ENCODE peak calls at places on chromosomes 12 and 14, in six cellular contexts. One of them, this sample, is unnamed.

GRCh38 chr12:233615-233968 is 19.6 kb upstream of the SLC6A12 start:
- DNase-seq in K562: no peak
- DNase-seq in SK-N-SH: no peak
- DNase-seq in GM12878: no peak
- DNase-seq in HCT116: no peak
- DNase-seq in HepG2: no peak
- DNase-seq in this sample: no peak

GRCh38 chr12:6178981-6179761 is 21.0 kb upstream of the CD9 start:
- DNase-seq in K562: no peak
- DNase-seq in SK-N-SH: no peak
- DNase-seq in GM12878: no peak
- DNase-seq in HCT116: no peak
- DNase-seq in HepG2: peak
- DNase-seq in this sample: no peak

GRCh38 chr14:41280745-41281144 is 325.9 kb upstream of the LRFN5 start:
- DNase-seq in K562: no peak
- DNase-seq in SK-N-SH: no peak
- DNase-seq in GM12878: no peak
- DNase-seq in HCT116: no peak
- DNase-seq in HepG2: no peak
- DNase-seq in this sample: peak

GRCh38 chr12:23340351-23340750 is 609.1 kb downstream of the SOX5 start:
- DNase-seq in K562: no peak
- DNase-seq in SK-N-SH: peak
- DNase-seq in GM12878: no peak
- DNase-seq in HCT116: no peak
- DNase-seq in HepG2: no peak
- DNase-seq in this sample: no peak

GRCh38 chr12:69007166-69007857 is 74.3 kb upstream of the CPM start:
- DNase-seq in K562: no peak
- DNase-seq in SK-N-SH: no peak
- DNase-seq in GM12878: no peak
- DNase-seq in HCT116: no peak
- DNase-seq in HepG2: no peak
- DNase-seq in this sample: no peak

GRCh38 chr14:56813143-56813551 is 2.9 kb upstream of the OTX2 start:
- DNase-seq in K562: no peak
- DNase-seq in SK-N-SH: no peak
- DNase-seq in GM12878: no peak
- DNase-seq in HCT116: no peak
- DNase-seq in HepG2: no peak
- DNase-seq in this sample: no peak

GRCh38 chr14:74313601-74314000 is 10.9 kb upstream of the ABCD4 start:
- DNase-seq in K562: no peak
- DNase-seq in SK-N-SH: no peak
- DNase-seq in GM12878: no peak
- DNase-seq in HCT116: no peak
- DNase-seq in HepG2: no peak
- DNase-seq in this sample: no peak

GRCh38 chr12:76888775-76889174 is 10.0 kb upstream of the CSRP2 start:
- DNase-seq in K562: peak
- DNase-seq in SK-N-SH: no peak
- DNase-seq in GM12878: no peak
- DNase-seq in HCT116: no peak
- DNase-seq in HepG2: no peak
- DNase-seq in this sample: no peak

GRCh38 chr14:25953532-25954144 is 644.2 kb downstream of the NOVA1 start:
- DNase-seq in K562: no peak
- DNase-seq in SK-N-SH: no peak
- DNase-seq in GM12878: no peak
- DNase-seq in HCT116: no peak
- DNase-seq in HepG2: no peak
- DNase-seq in this sample: no peak

GRCh38 chr12:6697584-6698351 is 2.8 kb downstream of the PIANP start:
- DNase-seq in K562: peak
- DNase-seq in SK-N-SH: peak
- DNase-seq in GM12878: no peak
- DNase-seq in HCT116: peak
- DNase-seq in HepG2: peak
- DNase-seq in this sample: no peak

GRCh38 chr12:120100630-120101029 is 15.9 kb downstream of the RAB35 start:
- DNase-seq in K562: no peak
- DNase-seq in SK-N-SH: peak
- DNase-seq in GM12878: no peak
- DNase-seq in HCT116: no peak
- DNase-seq in HepG2: no peak
- DNase-seq in this sample: no peak

GRCh38 chr12:53180931-53181645 is 363 bp upstream of the CSAD start:
- DNase-seq in K562: peak
- DNase-seq in SK-N-SH: peak
- DNase-seq in GM12878: no peak
- DNase-seq in HCT116: peak
- DNase-seq in HepG2: peak
- DNase-seq in this sample: peak

GRCh38 chr12:16012086-16012485 is 101.0 kb downstream of the DERA start:
- DNase-seq in K562: peak
- DNase-seq in SK-N-SH: no peak
- DNase-seq in GM12878: no peak
- DNase-seq in HCT116: no peak
- DNase-seq in HepG2: no peak
- DNase-seq in this sample: no peak

GRCh38 chr12:59780605-59781135 is 184.8 kb downstream of the SLC16A7 start:
- DNase-seq in K562: no peak
- DNase-seq in SK-N-SH: no peak
- DNase-seq in GM12878: no peak
- DNase-seq in HCT116: peak
- DNase-seq in HepG2: peak
- DNase-seq in this sample: peak

GRCh38 chr12:47868041-47868440 is 36.8 kb downstream of the VDR start:
- DNase-seq in K562: no peak
- DNase-seq in SK-N-SH: no peak
- DNase-seq in GM12878: no peak
- DNase-seq in HCT116: no peak
- DNase-seq in HepG2: no peak
- DNase-seq in this sample: no peak

GRCh38 chr12:5904969-5905368 is 40.1 kb downstream of the ANO2 start:
- DNase-seq in K562: no peak
- DNase-seq in SK-N-SH: no peak
- DNase-seq in GM12878: no peak
- DNase-seq in HCT116: no peak
- DNase-seq in HepG2: no peak
- DNase-seq in this sample: no peak

GRCh38 chr14:94312481-94313246 is 10.5 kb downstream of the SERPINA6 start:
- DNase-seq in K562: no peak
- DNase-seq in SK-N-SH: no peak
- DNase-seq in GM12878: no peak
- DNase-seq in HCT116: no peak
- DNase-seq in HepG2: no peak
- DNase-seq in this sample: no peak

GRCh38 chr14:30669594-30669993 is 47.5 kb downstream of the SCFD1 start:
- DNase-seq in K562: no peak
- DNase-seq in SK-N-SH: no peak
- DNase-seq in GM12878: no peak
- DNase-seq in HCT116: no peak
- DNase-seq in HepG2: no peak
- DNase-seq in this sample: no peak

GRCh38 chr14:89349196-89350008 is 67.6 kb downstream of the FOXN3 start:
- DNase-seq in K562: no peak
- DNase-seq in SK-N-SH: peak
- DNase-seq in GM12878: no peak
- DNase-seq in HCT116: no peak
- DNase-seq in HepG2: no peak
- DNase-seq in this sample: no peak

GRCh38 chr12:52630609-52631200 is 12.3 kb upstream of the KRT73 start:
- DNase-seq in K562: no peak
- DNase-seq in SK-N-SH: no peak
- DNase-seq in GM12878: no peak
- DNase-seq in HCT116: no peak
- DNase-seq in HepG2: no peak
- DNase-seq in this sample: peak

GRCh38 chr12:51823875-51824565 is 24.5 kb downstream of the FIGNL2 start:
- DNase-seq in K562: peak
- DNase-seq in SK-N-SH: peak
- DNase-seq in GM12878: no peak
- DNase-seq in HCT116: peak
- DNase-seq in HepG2: peak
- DNase-seq in this sample: peak

GRCh38 chr14:50062438-50063039 is 53.8 kb downstream of the VCPKMT start:
- DNase-seq in K562: peak
- DNase-seq in SK-N-SH: peak
- DNase-seq in GM12878: peak
- DNase-seq in HCT116: peak
- DNase-seq in HepG2: peak
- DNase-seq in this sample: no peak

GRCh38 chr14:96638041-96638855 is 136.1 kb downstream of the PAPOLA start:
- DNase-seq in K562: peak
- DNase-seq in SK-N-SH: peak
- DNase-seq in GM12878: no peak
- DNase-seq in HCT116: no peak
- DNase-seq in HepG2: no peak
- DNase-seq in this sample: no peak

GRCh38 chr12:12890815-12891645 is at the start of gene GPRC5A:
- DNase-seq in K562: peak
- DNase-seq in SK-N-SH: peak
- DNase-seq in GM12878: no peak
- DNase-seq in HCT116: peak
- DNase-seq in HepG2: peak
- DNase-seq in this sample: no peak

GRCh38 chr14:89813485-89814080 is 140.9 kb downstream of the EFCAB11 start:
- DNase-seq in K562: no peak
- DNase-seq in SK-N-SH: no peak
- DNase-seq in GM12878: no peak
- DNase-seq in HCT116: no peak
- DNase-seq in HepG2: no peak
- DNase-seq in this sample: no peak

GRCh38 chr12:8065991-8066594 is at the start of gene C3AR1:
- DNase-seq in K562: peak
- DNase-seq in SK-N-SH: no peak
- DNase-seq in GM12878: no peak
- DNase-seq in HCT116: no peak
- DNase-seq in HepG2: no peak
- DNase-seq in this sample: no peak

GRCh38 chr14:80996049-80996901 is 40.9 kb downstream of the TSHR start:
- DNase-seq in K562: peak
- DNase-seq in SK-N-SH: peak
- DNase-seq in GM12878: no peak
- DNase-seq in HCT116: peak
- DNase-seq in HepG2: peak
- DNase-seq in this sample: peak

GRCh38 chr12:18158774-18159557 is 69.0 kb upstream of the RERGL start:
- DNase-seq in K562: peak
- DNase-seq in SK-N-SH: peak
- DNase-seq in GM12878: no peak
- DNase-seq in HCT116: no peak
- DNase-seq in HepG2: peak
- DNase-seq in this sample: peak

GRCh38 chr14:49456589-49456988 is 129.6 kb downstream of the RPS29 start:
- DNase-seq in K562: no peak
- DNase-seq in SK-N-SH: no peak
- DNase-seq in GM12878: no peak
- DNase-seq in HCT116: no peak
- DNase-seq in HepG2: no peak
- DNase-seq in this sample: no peak

GRCh38 chr12:44749566-44749965 is 126.5 kb downstream of the NELL2 start:
- DNase-seq in K562: no peak
- DNase-seq in SK-N-SH: no peak
- DNase-seq in GM12878: no peak
- DNase-seq in HCT116: no peak
- DNase-seq in HepG2: no peak
- DNase-seq in this sample: no peak

GRCh38 chr14:30885840-30886740 is 11.7 kb downstream of the COCH start:
- DNase-seq in K562: no peak
- DNase-seq in SK-N-SH: no peak
- DNase-seq in GM12878: no peak
- DNase-seq in HCT116: no peak
- DNase-seq in HepG2: no peak
- DNase-seq in this sample: no peak

GRCh38 chr12:53207042-53207441 is at the start of gene ITGB7:
- DNase-seq in K562: peak
- DNase-seq in SK-N-SH: no peak
- DNase-seq in GM12878: peak
- DNase-seq in HCT116: no peak
- DNase-seq in HepG2: no peak
- DNase-seq in this sample: no peak

GRCh38 chr12:54749191-54749818 is 101.1 kb upstream of the DCD start:
- DNase-seq in K562: peak
- DNase-seq in SK-N-SH: peak
- DNase-seq in GM12878: peak
- DNase-seq in HCT116: peak
- DNase-seq in HepG2: peak
- DNase-seq in this sample: peak

GRCh38 chr14:93285048-93285447 is 47.8 kb downstream of the BTBD7 start:
- DNase-seq in K562: no peak
- DNase-seq in SK-N-SH: peak
- DNase-seq in GM12878: no peak
- DNase-seq in HCT116: no peak
- DNase-seq in HepG2: no peak
- DNase-seq in this sample: no peak

GRCh38 chr12:52390739-52391617 is 5.5 kb upstream of the KRT84 start:
- DNase-seq in K562: peak
- DNase-seq in SK-N-SH: peak
- DNase-seq in GM12878: no peak
- DNase-seq in HCT116: peak
- DNase-seq in HepG2: peak
- DNase-seq in this sample: no peak

GRCh38 chr14:68637106-68638021 is 155.5 kb downstream of the ZFP36L1 start:
- DNase-seq in K562: no peak
- DNase-seq in SK-N-SH: no peak
- DNase-seq in GM12878: no peak
- DNase-seq in HCT116: no peak
- DNase-seq in HepG2: no peak
- DNase-seq in this sample: no peak
- TF ChIP-seq JUND in K562: no peak
- TF ChIP-seq JUND in SK-N-SH: no peak
- TF ChIP-seq JUND in GM12878: no peak
- TF ChIP-seq JUND in HCT116: no peak
- TF ChIP-seq JUND in HepG2: no peak
- TF ChIP-seq JUND in this sample: no peak

GRCh38 chr12:56581418-56582145 is 48.5 kb downstream of the BAZ2A start:
- DNase-seq in K562: peak
- DNase-seq in SK-N-SH: no peak
- DNase-seq in GM12878: peak
- DNase-seq in HCT116: no peak
- DNase-seq in HepG2: peak
- DNase-seq in this sample: no peak
- TF ChIP-seq JUND in K562: peak
- TF ChIP-seq JUND in SK-N-SH: peak
- TF ChIP-seq JUND in GM12878: no peak
- TF ChIP-seq JUND in HCT116: no peak
- TF ChIP-seq JUND in HepG2: no peak
- TF ChIP-seq JUND in this sample: no peak

GRCh38 chr12:84964048-84964447 is 51.4 kb upstream of the SLC6A15 start:
- DNase-seq in K562: no peak
- DNase-seq in SK-N-SH: no peak
- DNase-seq in GM12878: no peak
- DNase-seq in HCT116: no peak
- DNase-seq in HepG2: no peak
- DNase-seq in this sample: no peak
- TF ChIP-seq JUND in K562: no peak
- TF ChIP-seq JUND in SK-N-SH: no peak
- TF ChIP-seq JUND in GM12878: no peak
- TF ChIP-seq JUND in HCT116: no peak
- TF ChIP-seq JUND in HepG2: no peak
- TF ChIP-seq JUND in this sample: no peak

GRCh38 chr14:102146423-102146822 is 6.7 kb downstream of the WDR20 start:
- DNase-seq in K562: no peak
- DNase-seq in SK-N-SH: no peak
- DNase-seq in GM12878: no peak
- DNase-seq in HCT116: no peak
- DNase-seq in HepG2: no peak
- DNase-seq in this sample: no peak
- TF ChIP-seq JUND in K562: no peak
- TF ChIP-seq JUND in SK-N-SH: no peak
- TF ChIP-seq JUND in GM12878: no peak
- TF ChIP-seq JUND in HCT116: no peak
- TF ChIP-seq JUND in HepG2: no peak
- TF ChIP-seq JUND in this sample: no peak

This sample was measured in T47D.